ENCODE peak calls at places on chromosome 11, in ten cellular contexts. B is HL-60, N is AG10803, F is left lung, O is lung, G is breast epithelium, M is GM12865, E is bronchial epithelial cell, Z is PC-3, W is ovary. H is an unnamed sample.

GRCh38 chr11:65425971-65426838 is 3.6 kb downstream of the NEAT1 start:
- DNase-seq in B (peak), N (peak), F (no peak), O (no peak), G (peak), M (peak), E (peak), Z (peak), W (peak), H (peak)

GRCh38 chr11:93199616-93200015 is 1.8 kb upstream of the SLC36A4 start:
- DNase-seq in B (no peak), N (no peak), F (no peak), O (no peak), G (no peak), M (no peak), E (no peak), Z (no peak), W (no peak), H (no peak)

GRCh38 chr11:134764367-134764766 is 352.3 kb upstream of the B3GAT1 start:
- DNase-seq in B (no peak), N (no peak), F (no peak), O (no peak), G (no peak), M (no peak), E (no peak), Z (no peak), W (no peak), H (no peak)

GRCh38 chr11:119723243-119723951 is 5.6 kb downstream of the NECTIN1 start:
- DNase-seq in B (no peak), N (no peak), F (no peak), O (no peak), G (no peak), M (no peak), E (no peak), Z (no peak), W (no peak), H (no peak)

GRCh38 chr11:36375348-36376314 is 79.5 kb downstream of the PRR5L start:
- DNase-seq in B (no peak), N (no peak), F (no peak), O (no peak), G (no peak), M (no peak), E (no peak), Z (no peak), W (no peak), H (peak)

GRCh38 chr11:114075343-114075610 is 15.8 kb downstream of the ZBTB16 start:
- DNase-seq in B (no peak), N (no peak), F (no peak), O (no peak), G (no peak), M (no peak), E (no peak), Z (no peak), W (no peak), H (no peak)

GRCh38 chr11:22521226-22521625 is 104.4 kb downstream of the FANCF start:
- DNase-seq in B (no peak), N (peak), F (no peak), O (no peak), G (no peak), M (peak), E (peak), Z (peak), W (no peak), H (no peak)

GRCh38 chr11:27217948-27218410 is 145.0 kb downstream of the CCDC34 start:
- DNase-seq in B (no peak), N (peak), F (no peak), O (no peak), G (no peak), M (no peak), E (peak), Z (no peak), W (no peak), H (no peak)

GRCh38 chr11:30314625-30315024 is 8.3 kb upstream of the ARL14EP start:
- DNase-seq in B (no peak), N (peak), F (no peak), O (no peak), G (no peak), M (peak), E (peak), Z (peak), W (no peak), H (peak)

GRCh38 chr11:1946812-1947480 is at the start of gene MRPL23:
- DNase-seq in B (no peak), N (no peak), F (no peak), O (no peak), G (no peak), M (no peak), E (no peak), Z (no peak), W (peak), H (no peak)

GRCh38 chr11:31817054-31817620 is 6.0 kb upstream of the PAX6 start:
- DNase-seq in B (no peak), N (no peak), F (peak), O (no peak), G (no peak), M (no peak), E (no peak), Z (no peak), W (no peak), H (no peak)

GRCh38 chr11:15889972-15890371 is 466.4 kb downstream of the SOX6 start:
- DNase-seq in B (no peak), N (peak), F (no peak), O (no peak), G (no peak), M (no peak), E (no peak), Z (no peak), W (no peak), H (peak)

GRCh38 chr11:120675171-120675570 is 163.6 kb downstream of the GRIK4 start:
- DNase-seq in B (no peak), N (no peak), F (no peak), O (no peak), G (no peak), M (no peak), E (no peak), Z (no peak), W (no peak), H (no peak)

GRCh38 chr11:41040474-41040873 is 419.0 kb downstream of the LRRC4C start:
- DNase-seq in B (no peak), N (no peak), F (no peak), O (no peak), G (no peak), M (peak), E (no peak), Z (no peak), W (no peak), H (no peak)

GRCh38 chr11:23990346-23990745 is 506.5 kb upstream of the LUZP2 start:
- DNase-seq in B (no peak), N (peak), F (no peak), O (no peak), G (no peak), M (no peak), E (peak), Z (no peak), W (no peak), H (peak)

GRCh38 chr11:8676458-8676857 is 6.0 kb downstream of the TRIM66 start:
- DNase-seq in B (no peak), N (no peak), F (no peak), O (no peak), G (no peak), M (no peak), E (no peak), Z (no peak), W (no peak), H (no peak)

GRCh38 chr11:72326151-72326842 is 82.3 kb upstream of the PHOX2A start:
- DNase-seq in B (no peak), N (peak), F (no peak), O (no peak), G (no peak), M (no peak), E (peak), Z (peak), W (no peak), H (peak)

GRCh38 chr11:72331761-72332160 is 87.8 kb upstream of the PHOX2A start:
- DNase-seq in B (no peak), N (no peak), F (no peak), O (no peak), G (no peak), M (no peak), E (no peak), Z (no peak), W (no peak), H (no peak)

GRCh38 chr11:72333657-72334056 is 89.7 kb upstream of the PHOX2A start:
- DNase-seq in B (peak), N (no peak), F (no peak), O (no peak), G (no peak), M (no peak), E (no peak), Z (no peak), W (no peak), H (no peak)

GRCh38 chr11:72330131-72330727 is 86.3 kb upstream of the PHOX2A start:
- DNase-seq in B (no peak), N (no peak), F (no peak), O (no peak), G (no peak), M (no peak), E (no peak), Z (no peak), W (no peak), H (no peak)

DNA sequence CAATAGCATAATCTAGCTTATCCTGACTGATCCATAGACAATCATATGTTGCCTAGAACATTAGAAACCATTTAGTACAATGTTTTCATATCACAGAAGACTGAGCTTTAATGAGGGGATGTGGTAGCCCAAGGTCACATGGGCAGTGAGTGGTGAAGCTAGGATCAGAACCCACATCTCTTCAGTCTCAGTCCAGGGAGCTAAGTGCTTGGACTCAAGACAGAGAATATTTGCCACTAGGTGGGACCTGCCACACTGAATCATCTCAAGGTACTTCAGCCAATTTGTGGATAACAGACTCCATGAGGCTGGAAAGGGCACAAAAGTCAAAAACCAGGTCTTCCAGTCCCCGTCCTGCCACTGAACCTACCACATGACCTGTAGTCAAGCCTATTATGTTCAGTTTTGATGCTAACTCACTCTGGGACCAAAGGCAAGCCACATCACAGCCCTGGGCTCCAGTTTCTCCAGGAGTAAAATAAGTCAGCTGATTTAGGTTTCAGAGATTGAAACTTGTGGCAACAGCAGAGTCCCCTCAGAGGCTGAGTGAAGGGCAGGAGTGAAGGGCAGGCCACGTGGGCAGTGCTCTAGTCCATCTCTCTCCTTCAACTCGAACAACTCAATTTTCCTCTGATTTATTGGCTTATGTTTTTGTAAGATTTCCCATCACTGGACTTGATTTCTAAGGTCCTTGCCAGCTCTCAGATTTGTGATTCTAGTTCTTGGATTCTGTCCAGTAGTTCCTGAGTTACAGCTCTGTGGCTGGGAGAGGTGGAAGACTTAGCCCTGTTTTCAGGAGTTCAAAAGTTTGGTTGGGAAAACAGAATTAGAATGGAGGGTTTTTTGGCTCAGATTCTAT is 84.6 kb upstream of the PHOX2A start:
- DNase-seq in B (no peak), N (no peak), F (no peak), O (no peak), G (no peak), M (no peak), E (no peak), Z (peak), W (no peak), H (no peak)
- TF ChIP-seq CTCF in B (no peak), N (no peak), F (no peak), O (no peak), G (no peak), M (no peak), E (peak), Z (peak), W (no peak), H (peak)

GRCh38 chr11:111513240-111513605 is 1.0 kb upstream of the BTG4 start:
- DNase-seq in B (no peak), N (no peak), F (no peak), O (no peak), G (no peak), M (no peak), E (peak), Z (no peak), W (no peak), H (no peak)
- H3K4me3 ChIP-seq in B (no peak), N (peak), F (no peak), O (no peak), G (no peak), M (no peak), E (peak), Z (no peak), W (no peak), H (no peak)

GRCh38 chr11:56885854-56886253 is 102.9 kb upstream of the OR5AK2 start:
- DNase-seq in B (no peak), N (no peak), F (no peak), O (no peak), G (no peak), M (no peak), E (no peak), Z (no peak), W (no peak), H (no peak)

GRCh38 chr11:56886465-56886864 is 102.2 kb upstream of the OR5AK2 start:
- DNase-seq in B (no peak), N (no peak), F (no peak), O (no peak), G (no peak), M (no peak), E (no peak), Z (no peak), W (no peak), H (no peak)

GRCh38 chr11:56889986-56890385 is 98.7 kb upstream of the OR5AK2 start:
- DNase-seq in B (no peak), N (no peak), F (no peak), O (no peak), G (no peak), M (no peak), E (no peak), Z (no peak), W (no peak), H (peak)

GRCh38 chr11:56885182-56885581 is 103.5 kb upstream of the OR5AK2 start:
- DNase-seq in B (no peak), N (no peak), F (no peak), O (peak), G (no peak), M (no peak), E (peak), Z (peak), W (no peak), H (no peak)

DNA sequence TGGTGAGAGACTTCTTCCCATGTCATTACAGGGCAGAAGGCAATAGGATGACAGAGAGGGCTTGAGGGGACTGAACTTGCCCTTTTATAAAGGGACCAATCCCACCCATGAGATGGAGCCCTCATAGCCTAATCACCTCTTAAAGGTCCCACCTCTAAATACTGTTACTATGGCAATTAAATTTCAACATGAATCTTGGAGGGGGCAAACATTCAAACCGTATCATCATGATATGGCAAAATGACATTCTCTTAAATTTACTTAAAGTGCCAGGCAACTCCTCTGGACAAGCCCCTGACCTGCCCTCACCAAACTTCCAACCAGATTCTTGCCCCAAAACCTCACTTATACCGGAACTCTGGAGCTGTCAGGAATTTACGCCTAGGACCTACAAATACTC is 100.8 kb upstream of the OR5AK2 start:
- DNase-seq in B (no peak), N (no peak), F (no peak), O (no peak), G (no peak), M (no peak), E (no peak), Z (no peak), W (no peak), H (no peak)
- TF ChIP-seq CTCF in B (no peak), N (no peak), F (no peak), O (no peak), G (no peak), M (no peak), E (no peak), Z (no peak), W (no peak), H (no peak)

DNA sequence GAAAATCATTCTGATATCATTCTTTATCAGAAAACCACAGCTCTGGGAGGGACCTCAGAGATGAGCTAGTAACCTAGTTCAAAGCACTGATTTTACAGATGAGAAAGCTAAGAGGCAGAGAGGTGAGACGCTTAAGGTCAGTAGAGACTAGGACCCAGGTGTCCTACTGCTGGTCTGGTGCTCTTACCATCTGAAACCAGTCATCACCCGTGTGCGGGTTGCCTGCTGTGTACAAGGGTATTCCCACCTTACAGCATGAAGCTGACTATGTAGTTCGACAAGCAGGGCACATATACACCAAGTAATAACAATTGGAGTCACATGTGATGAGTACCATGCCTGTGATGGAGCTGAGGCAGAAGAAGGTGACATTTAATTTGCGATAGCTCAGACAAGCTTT is 133.7 kb downstream of the ADAMTS15 start:
- DNase-seq in B (no peak), N (no peak), F (no peak), O (no peak), G (no peak), M (peak), E (no peak), Z (no peak), W (no peak), H (no peak)
- H3K4me3 ChIP-seq in B (no peak), N (no peak), F (no peak), O (no peak), G (no peak), M (no peak), E (no peak), Z (no peak), W (no peak), H (no peak)

DNA sequence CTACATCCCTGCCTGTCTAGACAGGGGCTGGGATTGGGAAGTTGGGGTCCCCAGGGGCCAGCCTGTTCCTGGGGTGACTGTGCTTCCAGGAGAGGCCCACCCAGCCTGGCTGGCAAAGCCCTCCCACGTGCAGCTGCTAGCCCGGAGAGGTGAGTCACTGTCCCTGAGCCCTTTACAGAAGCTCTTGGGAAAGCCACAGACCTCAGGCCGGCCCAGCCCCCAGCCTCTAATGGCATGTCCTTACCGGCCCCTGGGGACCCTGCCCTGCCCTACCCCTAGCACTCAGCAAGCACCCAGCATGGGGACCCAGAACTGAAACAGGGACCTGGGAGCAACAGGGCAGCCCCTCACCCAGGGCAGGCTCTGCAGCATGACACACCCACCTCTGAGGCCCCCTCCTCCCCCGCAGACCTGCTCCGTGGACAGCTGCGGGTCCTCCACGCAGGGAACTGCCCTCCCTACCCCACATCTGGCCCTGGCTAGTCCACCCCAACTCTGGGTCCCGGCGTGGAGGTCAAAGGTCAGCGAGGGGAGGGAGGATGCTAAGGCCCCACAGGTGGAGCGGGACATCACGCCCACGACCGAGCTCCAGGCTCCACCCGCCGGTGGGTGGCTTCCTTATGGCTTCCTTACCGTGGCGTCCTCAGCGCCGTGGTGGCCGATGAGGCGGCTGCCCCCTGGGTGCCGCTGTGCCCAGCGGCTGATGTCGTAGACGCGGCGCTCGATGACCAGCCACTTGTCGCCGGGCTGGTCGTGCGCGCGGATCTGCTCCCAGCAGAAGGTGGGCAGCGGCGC is 612 bp downstream of the FADS3 start:
- DNase-seq in B (peak), N (peak), F (peak), O (peak), G (no peak), M (peak), E (peak), Z (peak), W (peak), H (peak)
- TF ChIP-seq CTCF in B (no peak), N (no peak), F (no peak), O (no peak), G (no peak), M (no peak), E (peak), Z (peak), W (no peak), H (no peak)

GRCh38 chr11:76734456-76735217 is 48.5 kb upstream of the TSKU start:
- DNase-seq in B (no peak), N (no peak), F (no peak), O (no peak), G (no peak), M (no peak), E (no peak), Z (no peak), W (no peak), H (no peak)
- H3K4me3 ChIP-seq in B (no peak), N (no peak), F (no peak), O (no peak), G (no peak), M (no peak), E (no peak), Z (no peak), W (no peak), H (no peak)

DNA sequence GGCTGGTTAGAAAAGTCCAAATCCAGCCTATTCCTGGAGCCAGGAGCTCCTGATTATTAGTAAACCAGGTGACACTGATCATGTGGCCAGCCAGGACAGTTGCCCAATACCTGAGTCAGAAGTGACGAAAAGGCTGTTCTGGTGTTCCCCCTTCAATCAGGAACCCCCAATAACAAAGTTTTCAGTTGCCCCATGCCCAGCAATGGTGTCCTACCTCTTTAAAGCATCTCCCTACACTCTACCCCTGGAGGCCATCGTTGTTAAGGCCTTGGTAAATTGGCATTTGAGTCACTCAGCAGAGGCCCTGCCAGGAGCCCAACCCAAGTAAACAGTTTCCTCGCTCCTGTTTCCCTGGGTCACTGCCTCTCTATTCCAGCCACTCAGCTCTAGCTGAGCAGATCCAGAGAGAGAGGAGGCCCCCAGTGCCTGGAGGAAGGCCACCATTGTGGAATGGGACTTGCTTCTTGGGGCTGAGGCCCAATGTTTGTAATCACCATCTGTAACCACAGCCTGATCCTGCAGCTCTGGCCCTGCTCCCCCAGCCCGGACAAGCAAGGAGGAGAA is 25.0 kb downstream of the ARHGAP1 start:
- DNase-seq in B (peak), N (peak), F (no peak), O (peak), G (peak), M (no peak), E (peak), Z (peak), W (peak), H (peak)
- TF ChIP-seq CTCF in B (no peak), N (peak), F (no peak), O (no peak), G (peak), M (no peak), E (peak), Z (no peak), W (no peak), H (no peak)